ENCODE peak calls at places on chromosomes 6 and 20, in six cellular contexts. One of them, this sample, is unnamed.

GRCh38 chr20:44649976-44650375 is 1.5 kb downstream of the ADA start:
- DNase-seq in hippocampal formation: no peak
- DNase-seq in HepG2: no peak
- DNase-seq in neuronal stem cell: no peak
- DNase-seq in left ventricle myocardium inferior: no peak
- DNase-seq in cerebellar cortex: no peak
- DNase-seq in this sample: no peak

GRCh38 chr20:46010491-46011405 is 2.0 kb downstream of the MMP9 start:
- DNase-seq in neuronal stem cell: no peak
- DNase-seq in hippocampal formation: no peak
- DNase-seq in HepG2: no peak
- DNase-seq in left ventricle myocardium inferior: no peak
- DNase-seq in cerebellar cortex: no peak
- DNase-seq in this sample: no peak

GRCh38 chr20:62219992-62220665 is at the start of gene HRH3:
- DNase-seq in hippocampal formation: peak; percentile 19
- DNase-seq in neuronal stem cell: peak; percentile 78
- DNase-seq in left ventricle myocardium inferior: no peak
- DNase-seq in HepG2: peak; percentile 41
- DNase-seq in cerebellar cortex: no peak
- DNase-seq in this sample: peak; percentile 74

GRCh38 chr6:158703121-158703839 is 53.4 kb downstream of the SYTL3 start:
- DNase-seq in HepG2: no peak
- DNase-seq in hippocampal formation: no peak
- DNase-seq in left ventricle myocardium inferior: peak; percentile 67
- DNase-seq in cerebellar cortex: peak; percentile 79
- DNase-seq in neuronal stem cell: no peak
- DNase-seq in this sample: no peak

GRCh38 chr20:16672299-16672698 is 57.5 kb upstream of the SNRPB2 start:
- DNase-seq in cerebellar cortex: no peak
- DNase-seq in left ventricle myocardium inferior: no peak
- DNase-seq in hippocampal formation: no peak
- DNase-seq in HepG2: no peak
- DNase-seq in neuronal stem cell: no peak
- DNase-seq in this sample: no peak

GRCh38 chr20:13765299-13765698 is 19.4 kb downstream of the ESF1 start:
- DNase-seq in neuronal stem cell: no peak
- DNase-seq in HepG2: no peak
- DNase-seq in cerebellar cortex: no peak
- DNase-seq in left ventricle myocardium inferior: no peak
- DNase-seq in hippocampal formation: no peak
- DNase-seq in this sample: no peak

GRCh38 chr20:34062651-34063482 is 49.2 kb downstream of the EIF2S2 start:
- DNase-seq in HepG2: no peak
- DNase-seq in cerebellar cortex: no peak
- DNase-seq in left ventricle myocardium inferior: no peak
- DNase-seq in neuronal stem cell: no peak
- DNase-seq in hippocampal formation: no peak
- DNase-seq in this sample: no peak

GRCh38 chr6:148565931-148566663 is 180.7 kb upstream of the UST start:
- DNase-seq in cerebellar cortex: no peak
- DNase-seq in neuronal stem cell: no peak
- DNase-seq in left ventricle myocardium inferior: no peak
- DNase-seq in HepG2: no peak
- DNase-seq in hippocampal formation: no peak
- DNase-seq in this sample: no peak

GRCh38 chr20:53152228-53152627 is 180.1 kb downstream of the TSHZ2 start:
- DNase-seq in left ventricle myocardium inferior: no peak
- DNase-seq in HepG2: no peak
- DNase-seq in hippocampal formation: no peak
- DNase-seq in neuronal stem cell: no peak
- DNase-seq in cerebellar cortex: no peak
- DNase-seq in this sample: no peak

GRCh38 chr6:135905604-135906300 is 54.3 kb downstream of the PDE7B start:
- DNase-seq in hippocampal formation: peak; percentile 32
- DNase-seq in left ventricle myocardium inferior: no peak
- DNase-seq in neuronal stem cell: no peak
- DNase-seq in cerebellar cortex: no peak
- DNase-seq in HepG2: no peak
- DNase-seq in this sample: no peak

GRCh38 chr6:129685640-129686031 is 24.3 kb downstream of the ARHGAP18 start:
- DNase-seq in hippocampal formation: no peak
- DNase-seq in cerebellar cortex: no peak
- DNase-seq in HepG2: no peak
- DNase-seq in neuronal stem cell: no peak
- DNase-seq in left ventricle myocardium inferior: no peak
- DNase-seq in this sample: no peak

GRCh38 chr6:119342430-119342829 is 7.1 kb downstream of the MAN1A1 start:
- DNase-seq in cerebellar cortex: no peak
- DNase-seq in left ventricle myocardium inferior: no peak
- DNase-seq in HepG2: no peak
- DNase-seq in neuronal stem cell: no peak
- DNase-seq in hippocampal formation: no peak
- DNase-seq in this sample: no peak

GRCh38 chr6:54288476-54288875 is 19.8 kb upstream of the TINAG start:
- DNase-seq in cerebellar cortex: no peak
- DNase-seq in neuronal stem cell: no peak
- DNase-seq in hippocampal formation: no peak
- DNase-seq in HepG2: no peak
- DNase-seq in left ventricle myocardium inferior: no peak
- DNase-seq in this sample: no peak

GRCh38 chr6:113450061-113450465 is 407.1 kb upstream of the MARCKS start:
- DNase-seq in neuronal stem cell: no peak
- DNase-seq in left ventricle myocardium inferior: no peak
- DNase-seq in cerebellar cortex: no peak
- DNase-seq in hippocampal formation: no peak
- DNase-seq in HepG2: peak; percentile 6
- DNase-seq in this sample: no peak

GRCh38 chr6:158565122-158565429 is 5.2 kb downstream of the TMEM181 start:
- DNase-seq in cerebellar cortex: no peak
- DNase-seq in neuronal stem cell: no peak
- DNase-seq in hippocampal formation: no peak
- DNase-seq in HepG2: no peak
- DNase-seq in left ventricle myocardium inferior: no peak
- DNase-seq in this sample: no peak

GRCh38 chr6:163180874-163181541 is 233.5 kb upstream of the QKI start:
- DNase-seq in left ventricle myocardium inferior: peak; percentile 77
- DNase-seq in HepG2: peak; percentile 91
- DNase-seq in cerebellar cortex: peak; percentile 36
- DNase-seq in neuronal stem cell: peak; percentile 41
- DNase-seq in hippocampal formation: peak; percentile 92
- DNase-seq in this sample: peak; percentile 27

GRCh38 chr20:36482044-36482473 is 59.3 kb upstream of the MYL9 start:
- DNase-seq in HepG2: no peak
- DNase-seq in cerebellar cortex: peak; percentile 98
- DNase-seq in hippocampal formation: no peak
- DNase-seq in left ventricle myocardium inferior: peak; percentile 68
- DNase-seq in neuronal stem cell: no peak
- DNase-seq in this sample: no peak

GRCh38 chr6:49606696-49607390 is 29.8 kb downstream of the RHAG start:
- DNase-seq in HepG2: peak; percentile 91
- DNase-seq in cerebellar cortex: peak; percentile 65
- DNase-seq in hippocampal formation: peak; percentile 5
- DNase-seq in neuronal stem cell: peak; percentile 53
- DNase-seq in left ventricle myocardium inferior: no peak
- DNase-seq in this sample: no peak

GRCh38 chr6:2026133-2026532 is 219.3 kb downstream of the GMDS start:
- DNase-seq in hippocampal formation: no peak
- DNase-seq in neuronal stem cell: no peak
- DNase-seq in HepG2: no peak
- DNase-seq in cerebellar cortex: no peak
- DNase-seq in left ventricle myocardium inferior: no peak
- DNase-seq in this sample: no peak

GRCh38 chr20:20360464-20360863 is 7.4 kb upstream of the INSM1 start:
- DNase-seq in cerebellar cortex: peak; percentile 85
- DNase-seq in hippocampal formation: peak; percentile 29
- DNase-seq in HepG2: peak; percentile 67
- DNase-seq in left ventricle myocardium inferior: no peak
- DNase-seq in neuronal stem cell: no peak
- DNase-seq in this sample: peak; percentile 30

GRCh38 chr6:107026965-107027364 is 1.0 kb upstream of the MTRES1 start:
- DNase-seq in cerebellar cortex: no peak
- DNase-seq in HepG2: no peak
- DNase-seq in neuronal stem cell: no peak
- DNase-seq in hippocampal formation: no peak
- DNase-seq in left ventricle myocardium inferior: no peak
- DNase-seq in this sample: no peak

GRCh38 chr20:1423625-1424106 is 30.8 kb upstream of the FKBP1A start:
- DNase-seq in HepG2: peak; percentile 92
- DNase-seq in hippocampal formation: no peak
- DNase-seq in left ventricle myocardium inferior: no peak
- DNase-seq in neuronal stem cell: peak; percentile 54
- DNase-seq in cerebellar cortex: peak; percentile 33
- DNase-seq in this sample: peak; percentile 35

GRCh38 chr20:23129256-23129655 is 43.1 kb upstream of the CD93 start:
- DNase-seq in left ventricle myocardium inferior: no peak
- DNase-seq in HepG2: no peak
- DNase-seq in hippocampal formation: no peak
- DNase-seq in cerebellar cortex: no peak
- DNase-seq in neuronal stem cell: no peak
- DNase-seq in this sample: no peak

GRCh38 chr6:108417027-108417426 is 122.2 kb downstream of the AFG1L start:
- DNase-seq in left ventricle myocardium inferior: no peak
- DNase-seq in cerebellar cortex: no peak
- DNase-seq in HepG2: no peak
- DNase-seq in hippocampal formation: no peak
- DNase-seq in neuronal stem cell: no peak
- DNase-seq in this sample: no peak

GRCh38 chr6:87574237-87574636 is 15.6 kb downstream of the RARS2 start:
- DNase-seq in hippocampal formation: no peak
- DNase-seq in HepG2: peak; percentile 75
- DNase-seq in left ventricle myocardium inferior: no peak
- DNase-seq in neuronal stem cell: no peak
- DNase-seq in cerebellar cortex: no peak
- DNase-seq in this sample: no peak

GRCh38 chr6:33716379-33716778 is 4.9 kb upstream of the UQCC2 start:
- DNase-seq in cerebellar cortex: no peak
- DNase-seq in hippocampal formation: no peak
- DNase-seq in left ventricle myocardium inferior: no peak
- DNase-seq in HepG2: no peak
- DNase-seq in neuronal stem cell: no peak
- DNase-seq in this sample: no peak

GRCh38 chr6:31836036-31836675 is 8.6 kb downstream of the HSPA1B start:
- DNase-seq in left ventricle myocardium inferior: no peak
- DNase-seq in neuronal stem cell: no peak
- DNase-seq in hippocampal formation: no peak
- DNase-seq in cerebellar cortex: no peak
- DNase-seq in HepG2: no peak
- DNase-seq in this sample: no peak

GRCh38 chr6:13763740-13764381 is 50.5 kb downstream of the MCUR1 start:
- DNase-seq in cerebellar cortex: no peak
- DNase-seq in neuronal stem cell: no peak
- DNase-seq in HepG2: no peak
- DNase-seq in left ventricle myocardium inferior: no peak
- DNase-seq in hippocampal formation: no peak
- DNase-seq in this sample: no peak

GRCh38 chr20:43191946-43192847 is 2.5 kb upstream of the PTPRT start:
- DNase-seq in left ventricle myocardium inferior: no peak
- DNase-seq in cerebellar cortex: peak; percentile 8
- DNase-seq in HepG2: peak; percentile 16
- DNase-seq in neuronal stem cell: no peak
- DNase-seq in hippocampal formation: peak; percentile 28
- DNase-seq in this sample: peak; percentile 45

GRCh38 chr6:16145038-16145437 is 16.2 kb downstream of the MYLIP start:
- DNase-seq in left ventricle myocardium inferior: no peak
- DNase-seq in hippocampal formation: no peak
- DNase-seq in cerebellar cortex: no peak
- DNase-seq in HepG2: no peak
- DNase-seq in neuronal stem cell: no peak
- DNase-seq in this sample: no peak

GRCh38 chr20:63090682-63091571 is 84.2 kb upstream of the BHLHE23 start:
- DNase-seq in neuronal stem cell: no peak
- DNase-seq in left ventricle myocardium inferior: peak; percentile 10
- DNase-seq in HepG2: no peak
- DNase-seq in cerebellar cortex: no peak
- DNase-seq in hippocampal formation: no peak
- DNase-seq in this sample: no peak